ENCODE peak calls at places on chromosomes 12 and 14, in seven cellular contexts. One of them, this sample, is unnamed.

GRCh38 chr14:23494223-23494622 is 24.7 kb downstream of the NGDN start:
- DNase-seq in epithelial cell of esophagus: no peak
- DNase-seq in Calu3: no peak
- DNase-seq in NCI-H1417: no peak
- DNase-seq in T-helper 1 cell: no peak
- DNase-seq in HepG2: peak
- DNase-seq in T-helper 2 cell treated with Interferon-gamma antibody and Interleukin-4, amounts not matched to agents 5 μg/mL and 100 μg/mL, for 36 hours: no peak
- DNase-seq in this sample: no peak

GRCh38 chr12:62720661-62721330 is 214.2 kb downstream of the PPM1H start:
- DNase-seq in epithelial cell of esophagus: no peak
- DNase-seq in Calu3: no peak
- DNase-seq in NCI-H1417: peak
- DNase-seq in T-helper 1 cell: no peak
- DNase-seq in HepG2: no peak
- DNase-seq in T-helper 2 cell treated with Interferon-gamma antibody and Interleukin-4, amounts not matched to agents 5 μg/mL and 100 μg/mL, for 36 hours: no peak
- DNase-seq in this sample: no peak

GRCh38 chr12:14111230-14111865 is 129.9 kb upstream of the GRIN2B start:
- DNase-seq in epithelial cell of esophagus: peak
- DNase-seq in Calu3: peak
- DNase-seq in NCI-H1417: peak
- DNase-seq in T-helper 1 cell: peak
- DNase-seq in HepG2: peak
- DNase-seq in T-helper 2 cell treated with Interferon-gamma antibody and Interleukin-4, amounts not matched to agents 5 μg/mL and 100 μg/mL, for 36 hours: no peak
- DNase-seq in this sample: no peak

GRCh38 chr12:10498042-10498441 is 7.6 kb upstream of the EIF2S3B start:
- DNase-seq in epithelial cell of esophagus: no peak
- DNase-seq in Calu3: no peak
- DNase-seq in NCI-H1417: no peak
- DNase-seq in T-helper 1 cell: no peak
- DNase-seq in HepG2: no peak
- DNase-seq in T-helper 2 cell treated with Interferon-gamma antibody and Interleukin-4, amounts not matched to agents 5 μg/mL and 100 μg/mL, for 36 hours: no peak
- DNase-seq in this sample: no peak

GRCh38 chr12:39915249-39915648 is 190.6 kb downstream of the SLC2A13 start:
- DNase-seq in epithelial cell of esophagus: no peak
- DNase-seq in Calu3: no peak
- DNase-seq in NCI-H1417: peak
- DNase-seq in T-helper 1 cell: no peak
- DNase-seq in HepG2: no peak
- DNase-seq in T-helper 2 cell treated with Interferon-gamma antibody and Interleukin-4, amounts not matched to agents 5 μg/mL and 100 μg/mL, for 36 hours: no peak
- DNase-seq in this sample: no peak

GRCh38 chr12:106386836-106387555 is 29.4 kb downstream of the POLR3B start:
- DNase-seq in epithelial cell of esophagus: peak
- DNase-seq in Calu3: no peak
- DNase-seq in NCI-H1417: no peak
- DNase-seq in T-helper 1 cell: no peak
- DNase-seq in HepG2: no peak
- DNase-seq in T-helper 2 cell treated with Interferon-gamma antibody and Interleukin-4, amounts not matched to agents 5 μg/mL and 100 μg/mL, for 36 hours: no peak
- DNase-seq in this sample: no peak

GRCh38 chr14:98945611-98946570 is 326.1 kb downstream of the BCL11B start:
- DNase-seq in epithelial cell of esophagus: no peak
- DNase-seq in Calu3: no peak
- DNase-seq in NCI-H1417: no peak
- DNase-seq in T-helper 1 cell: no peak
- DNase-seq in HepG2: no peak
- DNase-seq in T-helper 2 cell treated with Interferon-gamma antibody and Interleukin-4, amounts not matched to agents 5 μg/mL and 100 μg/mL, for 36 hours: no peak
- DNase-seq in this sample: no peak

GRCh38 chr12:26906704-26907103 is 31.1 kb downstream of the INTS13 start:
- DNase-seq in epithelial cell of esophagus: no peak
- DNase-seq in Calu3: no peak
- DNase-seq in NCI-H1417: no peak
- DNase-seq in T-helper 1 cell: no peak
- DNase-seq in HepG2: no peak
- DNase-seq in T-helper 2 cell treated with Interferon-gamma antibody and Interleukin-4, amounts not matched to agents 5 μg/mL and 100 μg/mL, for 36 hours: no peak
- DNase-seq in this sample: no peak

GRCh38 chr14:100849432-100849831 is 23.5 kb downstream of the MEG3 start:
- DNase-seq in epithelial cell of esophagus: no peak
- DNase-seq in Calu3: no peak
- DNase-seq in NCI-H1417: no peak
- DNase-seq in T-helper 1 cell: peak
- DNase-seq in HepG2: no peak
- DNase-seq in T-helper 2 cell treated with Interferon-gamma antibody and Interleukin-4, amounts not matched to agents 5 μg/mL and 100 μg/mL, for 36 hours: no peak
- DNase-seq in this sample: no peak

GRCh38 chr12:11741434-11742092 is 92.1 kb downstream of the ETV6 start:
- DNase-seq in epithelial cell of esophagus: peak
- DNase-seq in Calu3: no peak
- DNase-seq in NCI-H1417: peak
- DNase-seq in T-helper 1 cell: no peak
- DNase-seq in HepG2: no peak
- DNase-seq in T-helper 2 cell treated with Interferon-gamma antibody and Interleukin-4, amounts not matched to agents 5 μg/mL and 100 μg/mL, for 36 hours: no peak
- DNase-seq in this sample: no peak

GRCh38 chr12:108778053-108778452 is 46.7 kb upstream of the CORO1C start:
- DNase-seq in epithelial cell of esophagus: no peak
- DNase-seq in Calu3: no peak
- DNase-seq in NCI-H1417: peak
- DNase-seq in T-helper 1 cell: no peak
- DNase-seq in HepG2: no peak
- DNase-seq in T-helper 2 cell treated with Interferon-gamma antibody and Interleukin-4, amounts not matched to agents 5 μg/mL and 100 μg/mL, for 36 hours: no peak
- DNase-seq in this sample: no peak

GRCh38 chr12:96061864-96062453 is 26.6 kb upstream of the LTA4H start:
- DNase-seq in epithelial cell of esophagus: peak
- DNase-seq in Calu3: peak
- DNase-seq in NCI-H1417: peak
- DNase-seq in T-helper 1 cell: peak
- DNase-seq in HepG2: peak
- DNase-seq in T-helper 2 cell treated with Interferon-gamma antibody and Interleukin-4, amounts not matched to agents 5 μg/mL and 100 μg/mL, for 36 hours: peak
- DNase-seq in this sample: peak

GRCh38 chr12:18658829-18659228 is 79.0 kb downstream of the PLCZ1 start:
- DNase-seq in epithelial cell of esophagus: peak
- DNase-seq in Calu3: no peak
- DNase-seq in NCI-H1417: no peak
- DNase-seq in T-helper 1 cell: no peak
- DNase-seq in HepG2: no peak
- DNase-seq in T-helper 2 cell treated with Interferon-gamma antibody and Interleukin-4, amounts not matched to agents 5 μg/mL and 100 μg/mL, for 36 hours: no peak
- DNase-seq in this sample: no peak

GRCh38 chr12:76080017-76080728 is 4.3 kb downstream of the NAP1L1 start:
- DNase-seq in epithelial cell of esophagus: no peak
- DNase-seq in Calu3: no peak
- DNase-seq in NCI-H1417: peak
- DNase-seq in T-helper 1 cell: no peak
- DNase-seq in HepG2: peak
- DNase-seq in T-helper 2 cell treated with Interferon-gamma antibody and Interleukin-4, amounts not matched to agents 5 μg/mL and 100 μg/mL, for 36 hours: no peak
- DNase-seq in this sample: no peak

GRCh38 chr12:53252349-53252916 is 15.7 kb upstream of the ESPL1 start:
- DNase-seq in epithelial cell of esophagus: peak
- DNase-seq in Calu3: peak
- DNase-seq in NCI-H1417: no peak
- DNase-seq in T-helper 1 cell: no peak
- DNase-seq in HepG2: no peak
- DNase-seq in T-helper 2 cell treated with Interferon-gamma antibody and Interleukin-4, amounts not matched to agents 5 μg/mL and 100 μg/mL, for 36 hours: no peak
- DNase-seq in this sample: no peak

GRCh38 chr12:55730447-55730820 is 1.6 kb upstream of the CD63 start:
- DNase-seq in epithelial cell of esophagus: no peak
- DNase-seq in Calu3: no peak
- DNase-seq in NCI-H1417: no peak
- DNase-seq in T-helper 1 cell: no peak
- DNase-seq in HepG2: no peak
- DNase-seq in T-helper 2 cell treated with Interferon-gamma antibody and Interleukin-4, amounts not matched to agents 5 μg/mL and 100 μg/mL, for 36 hours: no peak
- DNase-seq in this sample: peak

GRCh38 chr12:52617403-52617785 is 965 bp downstream of the KRT73 start:
- DNase-seq in epithelial cell of esophagus: no peak
- DNase-seq in Calu3: no peak
- DNase-seq in NCI-H1417: no peak
- DNase-seq in T-helper 1 cell: no peak
- DNase-seq in HepG2: no peak
- DNase-seq in T-helper 2 cell treated with Interferon-gamma antibody and Interleukin-4, amounts not matched to agents 5 μg/mL and 100 μg/mL, for 36 hours: no peak
- DNase-seq in this sample: no peak

GRCh38 chr14:94036328-94037167 is 10.4 kb downstream of the OTUB2 start:
- DNase-seq in epithelial cell of esophagus: peak
- DNase-seq in Calu3: peak
- DNase-seq in NCI-H1417: peak
- DNase-seq in T-helper 1 cell: peak
- DNase-seq in HepG2: peak
- DNase-seq in T-helper 2 cell treated with Interferon-gamma antibody and Interleukin-4, amounts not matched to agents 5 μg/mL and 100 μg/mL, for 36 hours: peak
- DNase-seq in this sample: peak

GRCh38 chr14:80867091-80867490 is 74.4 kb downstream of the CEP128 start:
- DNase-seq in epithelial cell of esophagus: peak
- DNase-seq in Calu3: no peak
- DNase-seq in NCI-H1417: no peak
- DNase-seq in T-helper 1 cell: no peak
- DNase-seq in HepG2: no peak
- DNase-seq in T-helper 2 cell treated with Interferon-gamma antibody and Interleukin-4, amounts not matched to agents 5 μg/mL and 100 μg/mL, for 36 hours: no peak
- DNase-seq in this sample: no peak

GRCh38 chr12:68510394-68510793 is 100.3 kb upstream of the RAP1B start:
- DNase-seq in epithelial cell of esophagus: peak
- DNase-seq in Calu3: no peak
- DNase-seq in NCI-H1417: no peak
- DNase-seq in T-helper 1 cell: no peak
- DNase-seq in HepG2: no peak
- DNase-seq in T-helper 2 cell treated with Interferon-gamma antibody and Interleukin-4, amounts not matched to agents 5 μg/mL and 100 μg/mL, for 36 hours: no peak
- DNase-seq in this sample: no peak

GRCh38 chr12:77594386-77594785 is 236.3 kb upstream of the NAV3 start:
- DNase-seq in epithelial cell of esophagus: no peak
- DNase-seq in Calu3: no peak
- DNase-seq in NCI-H1417: no peak
- DNase-seq in T-helper 1 cell: no peak
- DNase-seq in HepG2: no peak
- DNase-seq in T-helper 2 cell treated with Interferon-gamma antibody and Interleukin-4, amounts not matched to agents 5 μg/mL and 100 μg/mL, for 36 hours: no peak
- DNase-seq in this sample: no peak

GRCh38 chr12:115264605-115265004 is 580.6 kb upstream of the TBX3 start:
- DNase-seq in epithelial cell of esophagus: no peak
- DNase-seq in Calu3: no peak
- DNase-seq in NCI-H1417: no peak
- DNase-seq in T-helper 1 cell: no peak
- DNase-seq in HepG2: no peak
- DNase-seq in T-helper 2 cell treated with Interferon-gamma antibody and Interleukin-4, amounts not matched to agents 5 μg/mL and 100 μg/mL, for 36 hours: no peak
- DNase-seq in this sample: no peak

GRCh38 chr12:88723219-88723618 is 142.9 kb upstream of the KITLG start:
- DNase-seq in epithelial cell of esophagus: peak
- DNase-seq in Calu3: no peak
- DNase-seq in NCI-H1417: no peak
- DNase-seq in T-helper 1 cell: no peak
- DNase-seq in HepG2: no peak
- DNase-seq in T-helper 2 cell treated with Interferon-gamma antibody and Interleukin-4, amounts not matched to agents 5 μg/mL and 100 μg/mL, for 36 hours: no peak
- DNase-seq in this sample: no peak

GRCh38 chr12:69642531-69642930 is 31.8 kb upstream of the LRRC10 start:
- DNase-seq in epithelial cell of esophagus: no peak
- DNase-seq in Calu3: no peak
- DNase-seq in NCI-H1417: no peak
- DNase-seq in T-helper 1 cell: no peak
- DNase-seq in HepG2: no peak
- DNase-seq in T-helper 2 cell treated with Interferon-gamma antibody and Interleukin-4, amounts not matched to agents 5 μg/mL and 100 μg/mL, for 36 hours: no peak
- DNase-seq in this sample: no peak

GRCh38 chr12:78977463-78977862 is 112.9 kb downstream of the SYT1 start:
- DNase-seq in epithelial cell of esophagus: peak
- DNase-seq in Calu3: no peak
- DNase-seq in NCI-H1417: peak
- DNase-seq in T-helper 1 cell: no peak
- DNase-seq in HepG2: no peak
- DNase-seq in T-helper 2 cell treated with Interferon-gamma antibody and Interleukin-4, amounts not matched to agents 5 μg/mL and 100 μg/mL, for 36 hours: no peak
- DNase-seq in this sample: no peak

GRCh38 chr14:87896393-87897380 is 96.3 kb downstream of the GALC start:
- DNase-seq in epithelial cell of esophagus: peak
- DNase-seq in Calu3: peak
- DNase-seq in NCI-H1417: peak
- DNase-seq in T-helper 1 cell: peak
- DNase-seq in HepG2: peak
- DNase-seq in T-helper 2 cell treated with Interferon-gamma antibody and Interleukin-4, amounts not matched to agents 5 μg/mL and 100 μg/mL, for 36 hours: no peak
- DNase-seq in this sample: no peak

GRCh38 chr12:6228535-6229223 is 28.5 kb downstream of the CD9 start:
- DNase-seq in epithelial cell of esophagus: peak
- DNase-seq in Calu3: no peak
- DNase-seq in NCI-H1417: no peak
- DNase-seq in T-helper 1 cell: no peak
- DNase-seq in HepG2: no peak
- DNase-seq in T-helper 2 cell treated with Interferon-gamma antibody and Interleukin-4, amounts not matched to agents 5 μg/mL and 100 μg/mL, for 36 hours: no peak
- DNase-seq in this sample: no peak

GRCh38 chr12:106586535-106586802 is 3.7 kb downstream of the RFX4 start:
- DNase-seq in epithelial cell of esophagus: no peak
- DNase-seq in Calu3: no peak
- DNase-seq in NCI-H1417: no peak
- DNase-seq in T-helper 1 cell: no peak
- DNase-seq in HepG2: no peak
- DNase-seq in T-helper 2 cell treated with Interferon-gamma antibody and Interleukin-4, amounts not matched to agents 5 μg/mL and 100 μg/mL, for 36 hours: no peak
- DNase-seq in this sample: no peak

GRCh38 chr12:11771356-11771755 is 121.9 kb downstream of the ETV6 start:
- DNase-seq in epithelial cell of esophagus: no peak
- DNase-seq in Calu3: no peak
- DNase-seq in NCI-H1417: peak
- DNase-seq in T-helper 1 cell: peak
- DNase-seq in HepG2: no peak
- DNase-seq in T-helper 2 cell treated with Interferon-gamma antibody and Interleukin-4, amounts not matched to agents 5 μg/mL and 100 μg/mL, for 36 hours: peak
- DNase-seq in this sample: no peak

GRCh38 chr14:67186789-67187188 is 2.5 kb upstream of the GARIN2 start:
- DNase-seq in epithelial cell of esophagus: no peak
- DNase-seq in Calu3: peak
- DNase-seq in NCI-H1417: no peak
- DNase-seq in T-helper 1 cell: peak
- DNase-seq in HepG2: no peak
- DNase-seq in T-helper 2 cell treated with Interferon-gamma antibody and Interleukin-4, amounts not matched to agents 5 μg/mL and 100 μg/mL, for 36 hours: no peak
- DNase-seq in this sample: no peak